ENCODE peak calls at places on chromosomes 7 and 10, in eight cellular contexts. H, V, L, T, W, D, P and N are unnamed samples.

GRCh38 chr10:131817866-131818509 is 82.8 kb upstream of the PPP2R2D start:
- DNase-seq in P (no peak), H (no peak), D (no peak), T (no peak), L (no peak), V (no peak), W (peak; percentile 22), N (no peak)

GRCh38 chr7:145737617-145738016 is 379.0 kb upstream of the CNTNAP2 start:
- DNase-seq in L (no peak), W (no peak), T (no peak), D (no peak), P (no peak), H (no peak), V (no peak), N (no peak)

GRCh38 chr10:106960812-106961211 is 203.7 kb downstream of the SORCS1 start:
- DNase-seq in V (no peak), L (no peak), T (no peak), D (no peak), W (no peak), P (no peak), H (no peak), N (no peak)

GRCh38 chr7:107242267-107242666 is 73.5 kb downstream of the HBP1 start:
- DNase-seq in W (no peak), T (no peak), H (no peak), D (no peak), V (no peak), L (no peak), P (no peak), N (no peak)

GRCh38 chr10:11162828-11163599 is 145.3 kb downstream of the CELF2 start:
- DNase-seq in L (no peak), W (no peak), H (no peak), D (no peak), T (no peak), V (no peak), P (no peak), N (no peak)

GRCh38 chr7:112423987-112424386 is 26.3 kb upstream of the IFRD1 start:
- DNase-seq in V (no peak), D (no peak), W (no peak), H (no peak), L (no peak), P (peak; percentile 32), T (no peak), N (no peak)

GRCh38 chr10:5887029-5887428 is 2.7 kb downstream of the ANKRD16 start:
- DNase-seq in T (no peak), D (no peak), W (no peak), P (no peak), L (no peak), H (peak; percentile 24), V (no peak), N (no peak)

GRCh38 chr7:95843286-95843685 is 70.9 kb downstream of the DYNC1I1 start:
- DNase-seq in L (no peak), D (peak; percentile 18), V (no peak), W (no peak), H (no peak), P (no peak), T (no peak), N (no peak)

GRCh38 chr10:126062132-126063032 is 166.0 kb downstream of the FANK1 start:
- DNase-seq in W (no peak), T (no peak), H (peak; percentile 99), D (peak; percentile 94), P (peak; percentile 41), L (no peak), V (no peak), N (peak; percentile 60)